ENCODE peak calls at places on chromosomes 3 and 15, in six cellular contexts. One of them, this sample, is unnamed. For H3K4me1, the result is how much of the 10 kb centered on the place peaks cover.

GRCh38 chr3:197000211-197000610 is 29.4 kb downstream of the MELTF start:
- DNase-seq in keratinocyte: no peak
- DNase-seq in gastrocnemius medialis: no peak
- DNase-seq in CD8-positive, alpha-beta T cell: no peak
- DNase-seq in tibial nerve: no peak
- DNase-seq in hepatocyte: no peak
- DNase-seq in this sample: no peak

GRCh38 chr3:10468611-10469354 is 36.6 kb downstream of the ATP2B2 start:
- DNase-seq in gastrocnemius medialis: no peak
- DNase-seq in tibial nerve: no peak
- DNase-seq in keratinocyte: no peak
- DNase-seq in CD8-positive, alpha-beta T cell: no peak
- DNase-seq in hepatocyte: no peak
- DNase-seq in this sample: no peak

GRCh38 chr15:40639677-40640076 is 45.6 kb downstream of the KNL1 start:
- DNase-seq in keratinocyte: no peak
- DNase-seq in gastrocnemius medialis: no peak
- DNase-seq in hepatocyte: no peak
- DNase-seq in tibial nerve: no peak
- DNase-seq in CD8-positive, alpha-beta T cell: no peak
- DNase-seq in this sample: no peak

GRCh38 chr3:71103430-71103881 is 480.1 kb downstream of the FOXP1 start:
- DNase-seq in CD8-positive, alpha-beta T cell: no peak
- DNase-seq in hepatocyte: no peak
- DNase-seq in gastrocnemius medialis: no peak
- DNase-seq in keratinocyte: no peak
- DNase-seq in tibial nerve: peak
- DNase-seq in this sample: no peak

GRCh38 chr15:72421484-72421883 is 23.4 kb downstream of the TMEM202 start:
- DNase-seq in CD8-positive, alpha-beta T cell: no peak
- DNase-seq in keratinocyte: no peak
- DNase-seq in tibial nerve: no peak
- DNase-seq in hepatocyte: no peak
- DNase-seq in gastrocnemius medialis: no peak
- DNase-seq in this sample: no peak

GRCh38 chr3:47664519-47664918 is 85.9 kb upstream of the CSPG5 start:
- DNase-seq in tibial nerve: no peak
- DNase-seq in CD8-positive, alpha-beta T cell: no peak
- DNase-seq in keratinocyte: no peak
- DNase-seq in gastrocnemius medialis: no peak
- DNase-seq in hepatocyte: no peak
- DNase-seq in this sample: peak

GRCh38 chr3:113018461-113019181 is 27.8 kb downstream of the GTPBP8 start:
- DNase-seq in hepatocyte: peak
- DNase-seq in tibial nerve: peak
- DNase-seq in gastrocnemius medialis: no peak
- DNase-seq in keratinocyte: no peak
- DNase-seq in CD8-positive, alpha-beta T cell: no peak
- DNase-seq in this sample: no peak

GRCh38 chr15:68343579-68344225 is 66.2 kb downstream of the FEM1B start:
- DNase-seq in keratinocyte: no peak
- DNase-seq in CD8-positive, alpha-beta T cell: no peak
- DNase-seq in gastrocnemius medialis: no peak
- DNase-seq in hepatocyte: no peak
- DNase-seq in tibial nerve: no peak
- DNase-seq in this sample: no peak

GRCh38 chr3:120153294-120153693 is 59.0 kb upstream of the GSK3B start:
- DNase-seq in keratinocyte: peak
- DNase-seq in hepatocyte: peak
- DNase-seq in tibial nerve: no peak
- DNase-seq in CD8-positive, alpha-beta T cell: no peak
- DNase-seq in gastrocnemius medialis: no peak
- DNase-seq in this sample: peak

GRCh38 chr3:15060029-15060428 is 5.1 kb downstream of the MRPS25 start:
- DNase-seq in tibial nerve: no peak
- DNase-seq in gastrocnemius medialis: no peak
- DNase-seq in CD8-positive, alpha-beta T cell: no peak
- DNase-seq in hepatocyte: no peak
- DNase-seq in keratinocyte: no peak
- DNase-seq in this sample: peak

GRCh38 chr3:158104346-158105020 is 1.7 kb downstream of the SHOX2 start:
- DNase-seq in hepatocyte: no peak
- DNase-seq in tibial nerve: no peak
- DNase-seq in CD8-positive, alpha-beta T cell: no peak
- DNase-seq in keratinocyte: no peak
- DNase-seq in gastrocnemius medialis: no peak
- DNase-seq in this sample: no peak

GRCh38 chr3:30221622-30222021 is 384.8 kb upstream of the TGFBR2 start:
- DNase-seq in keratinocyte: no peak
- DNase-seq in gastrocnemius medialis: no peak
- DNase-seq in hepatocyte: no peak
- DNase-seq in CD8-positive, alpha-beta T cell: no peak
- DNase-seq in tibial nerve: no peak
- DNase-seq in this sample: no peak

GRCh38 chr3:148074916-148075315 is 622.8 kb upstream of the AGTR1 start:
- DNase-seq in CD8-positive, alpha-beta T cell: no peak
- DNase-seq in keratinocyte: no peak
- DNase-seq in hepatocyte: no peak
- DNase-seq in tibial nerve: no peak
- DNase-seq in gastrocnemius medialis: no peak
- DNase-seq in this sample: no peak

GRCh38 chr3:17479681-17480405 is 262.6 kb downstream of the TBC1D5 start:
- DNase-seq in keratinocyte: no peak
- DNase-seq in CD8-positive, alpha-beta T cell: no peak
- DNase-seq in tibial nerve: no peak
- DNase-seq in hepatocyte: no peak
- DNase-seq in gastrocnemius medialis: no peak
- DNase-seq in this sample: no peak

GRCh38 chr15:17026633-17027032 is 3515.0 kb downstream of the GOLGA6L6 start:
- DNase-seq in gastrocnemius medialis: no peak
- DNase-seq in CD8-positive, alpha-beta T cell: no peak
- DNase-seq in hepatocyte: no peak
- DNase-seq in tibial nerve: no peak
- DNase-seq in keratinocyte: no peak
- DNase-seq in this sample: no peak

GRCh38 chr3:14474363-14475081 is 65.6 kb downstream of the GRIP2 start:
- DNase-seq in keratinocyte: no peak
- DNase-seq in gastrocnemius medialis: peak
- DNase-seq in tibial nerve: no peak
- DNase-seq in hepatocyte: no peak
- DNase-seq in CD8-positive, alpha-beta T cell: no peak
- DNase-seq in this sample: no peak

GRCh38 chr3:1717524-1717923 is 381.1 kb upstream of the CNTN4 start:
- DNase-seq in gastrocnemius medialis: no peak
- DNase-seq in CD8-positive, alpha-beta T cell: no peak
- DNase-seq in keratinocyte: no peak
- DNase-seq in hepatocyte: no peak
- DNase-seq in tibial nerve: no peak
- DNase-seq in this sample: no peak

DNA sequence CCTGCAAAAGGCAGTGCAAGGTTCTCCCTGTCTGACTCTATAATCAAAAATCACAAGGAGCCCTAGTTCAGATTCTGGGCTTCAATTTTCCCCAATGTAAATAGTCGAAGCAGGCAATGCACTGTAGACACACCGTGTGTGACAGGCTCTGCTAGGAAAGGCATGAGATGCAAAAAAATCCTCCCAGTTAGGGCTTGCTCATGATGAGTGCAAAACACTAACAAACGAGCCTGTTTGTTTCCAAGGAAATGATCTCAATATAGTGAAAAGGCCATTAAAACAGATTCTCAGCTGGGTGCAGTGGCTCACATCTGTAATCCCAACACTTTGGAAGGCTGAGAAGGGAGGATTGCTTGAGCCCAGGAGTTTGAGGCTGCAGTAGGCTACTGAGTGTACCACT is 55.7 kb downstream of the UMPS start:
- DNase-seq in tibial nerve: no peak
- DNase-seq in hepatocyte: no peak
- DNase-seq in keratinocyte: no peak
- DNase-seq in CD8-positive, alpha-beta T cell: no peak
- DNase-seq in gastrocnemius medialis: no peak
- DNase-seq in this sample: no peak
- H3K4me1 ChIP-seq in tibial nerve: under half
- H3K4me1 ChIP-seq in hepatocyte: under half
- H3K4me1 ChIP-seq in keratinocyte: under half
- H3K4me1 ChIP-seq in CD8-positive, alpha-beta T cell: under half
- H3K4me1 ChIP-seq in gastrocnemius medialis: under half
- H3K4me1 ChIP-seq in this sample: under half

DNA sequence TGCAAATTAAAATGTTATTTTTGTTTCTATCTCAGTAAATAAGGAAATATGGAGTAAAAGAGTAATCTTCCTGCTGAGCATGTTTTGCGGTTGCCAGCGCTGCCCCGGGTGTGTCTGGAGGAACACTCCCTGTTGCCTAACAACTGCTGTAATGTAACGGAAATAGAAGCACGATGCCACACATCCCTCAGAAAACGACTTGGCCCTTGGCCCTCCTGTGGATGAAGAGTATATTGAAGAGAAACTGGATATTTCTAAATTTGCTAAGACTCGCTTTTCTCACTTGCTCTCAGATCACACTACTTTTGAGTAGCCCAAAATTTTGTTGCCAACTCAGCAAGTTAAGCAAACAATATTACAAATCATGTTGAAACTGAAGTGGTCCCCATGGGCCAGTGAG is 18.9 kb downstream of the CX3CR1 start:
- DNase-seq in hepatocyte: peak
- DNase-seq in keratinocyte: peak
- DNase-seq in gastrocnemius medialis: peak
- DNase-seq in CD8-positive, alpha-beta T cell: peak
- DNase-seq in tibial nerve: peak
- DNase-seq in this sample: peak
- H3K4me1 ChIP-seq in hepatocyte: under half
- H3K4me1 ChIP-seq in keratinocyte: under half
- H3K4me1 ChIP-seq in gastrocnemius medialis: under half
- H3K4me1 ChIP-seq in CD8-positive, alpha-beta T cell: under half
- H3K4me1 ChIP-seq in tibial nerve: under half
- H3K4me1 ChIP-seq in this sample: under half

DNA sequence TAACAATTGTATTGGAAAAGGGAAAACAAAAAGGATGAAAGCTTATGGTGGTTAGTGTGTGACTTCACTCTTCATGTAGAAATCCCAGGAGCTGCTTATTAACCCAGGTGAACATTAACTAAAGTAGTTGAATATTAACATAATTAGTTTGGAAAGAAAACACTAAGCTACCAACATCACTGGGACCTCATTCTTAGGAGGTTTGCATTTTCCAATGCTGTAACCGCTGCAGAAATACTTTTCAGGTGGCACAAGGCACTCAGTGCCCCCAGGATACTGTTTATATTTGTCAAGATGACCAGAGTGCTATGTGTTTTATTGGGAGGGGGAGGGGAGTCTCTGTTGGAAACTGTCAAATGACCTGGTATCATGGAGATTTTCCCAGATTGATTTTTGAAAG is 25.9 kb upstream of the VILL start:
- DNase-seq in keratinocyte: no peak
- DNase-seq in CD8-positive, alpha-beta T cell: no peak
- DNase-seq in gastrocnemius medialis: no peak
- DNase-seq in hepatocyte: no peak
- DNase-seq in tibial nerve: no peak
- DNase-seq in this sample: no peak
- H3K4me1 ChIP-seq in keratinocyte: under half
- H3K4me1 ChIP-seq in CD8-positive, alpha-beta T cell: under half
- H3K4me1 ChIP-seq in gastrocnemius medialis: under half
- H3K4me1 ChIP-seq in hepatocyte: under half
- H3K4me1 ChIP-seq in tibial nerve: under half
- H3K4me1 ChIP-seq in this sample: under half

DNA sequence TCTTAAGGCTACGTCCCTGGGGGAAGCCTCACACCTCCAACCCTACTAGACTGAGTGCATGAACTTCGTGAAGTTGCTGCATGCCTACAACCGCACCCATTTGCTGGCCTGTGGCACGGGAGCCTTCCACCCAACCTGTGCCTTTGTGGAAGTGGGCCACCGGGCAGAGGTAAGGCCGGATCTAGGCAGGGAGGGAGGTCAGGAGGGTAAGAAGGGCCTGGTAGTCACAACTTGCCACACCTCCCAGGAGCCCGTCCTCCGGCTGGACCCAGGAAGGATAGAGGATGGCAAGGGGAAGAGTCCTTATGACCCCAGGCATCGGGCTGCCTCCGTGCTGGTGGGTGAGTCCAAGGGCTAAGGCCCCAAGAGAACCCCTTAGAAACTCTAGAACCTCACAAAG is 1.9 kb downstream of the SEMA3B start:
- DNase-seq in CD8-positive, alpha-beta T cell: no peak
- DNase-seq in keratinocyte: no peak
- DNase-seq in gastrocnemius medialis: no peak
- DNase-seq in hepatocyte: no peak
- DNase-seq in tibial nerve: no peak
- DNase-seq in this sample: no peak
- H3K4me1 ChIP-seq in CD8-positive, alpha-beta T cell: under half
- H3K4me1 ChIP-seq in keratinocyte: under half
- H3K4me1 ChIP-seq in gastrocnemius medialis: half or more
- H3K4me1 ChIP-seq in hepatocyte: half or more
- H3K4me1 ChIP-seq in tibial nerve: half or more
- H3K4me1 ChIP-seq in this sample: under half

GRCh38 chr3:51963951-51964451 is 3.3 kb downstream of the PCBP4 start:
- DNase-seq in hepatocyte: no peak
- DNase-seq in CD8-positive, alpha-beta T cell: no peak
- DNase-seq in keratinocyte: no peak
- DNase-seq in gastrocnemius medialis: no peak
- DNase-seq in tibial nerve: no peak
- DNase-seq in this sample: no peak
- H3K4me1 ChIP-seq in hepatocyte: under half
- H3K4me1 ChIP-seq in CD8-positive, alpha-beta T cell: under half
- H3K4me1 ChIP-seq in keratinocyte: under half
- H3K4me1 ChIP-seq in gastrocnemius medialis: half or more
- H3K4me1 ChIP-seq in tibial nerve: under half
- H3K4me1 ChIP-seq in this sample: under half

This sample was measured in mesendoderm.